ENCODE peak calls at places on chromosomes 11 and 22, in six cellular contexts. L is HCT116, J is PC-9, E is GM23338, N is hepatocyte, A is PC-3. Q is an unnamed sample. For H3K4me1 and H3K9me2, the result is how much of the 10 kb centered on the place peaks cover.

GRCh38 chr11:8693555-8693954 is 11.0 kb downstream of the RPL27A start:
- DNase-seq in N (no peak), J (no peak), A (no peak), E (no peak), L (no peak), Q (no peak)

GRCh38 chr11:789951-790350 is at the start of gene CEND1:
- DNase-seq in J (no peak), L (no peak), A (no peak), E (peak), N (no peak), Q (peak)

GRCh38 chr11:134742228-134742612 is 330.2 kb upstream of the B3GAT1 start:
- DNase-seq in L (no peak), E (no peak), A (no peak), J (no peak), N (no peak), Q (no peak)

GRCh38 chr11:109033627-109034340 is 368.9 kb downstream of the DDX10 start:
- DNase-seq in E (no peak), L (no peak), A (peak), J (no peak), N (no peak), Q (no peak)

GRCh38 chr22:45529966-45530575 is 27.4 kb downstream of the FBLN1 start:
- DNase-seq in L (no peak), A (no peak), N (peak), J (no peak), E (no peak), Q (no peak)

GRCh38 chr22:27386186-27386585 is 415.4 kb downstream of the MN1 start:
- DNase-seq in N (peak), E (no peak), L (no peak), J (peak), A (no peak), Q (no peak)

GRCh38 chr11:112352907-112353306 is 92.2 kb upstream of the PLET1 start:
- DNase-seq in N (no peak), A (peak), J (peak), L (no peak), E (no peak), Q (no peak)

GRCh38 chr22:28103596-28103995 is 184.5 kb upstream of the PITPNB start:
- DNase-seq in N (no peak), E (no peak), J (no peak), L (no peak), A (no peak), Q (no peak)

GRCh38 chr11:118156531-118157185 is 4.0 kb upstream of the SCN4B start:
- DNase-seq in E (peak), L (no peak), N (peak), J (no peak), A (peak), Q (no peak)

GRCh38 chr11:40125054-40125453 is 1334.4 kb downstream of the LRRC4C start:
- DNase-seq in L (no peak), E (peak), N (peak), J (no peak), A (peak), Q (no peak)

GRCh38 chr11:44566952-44567875 is 1.8 kb downstream of the CD82 start:
- DNase-seq in A (no peak), N (no peak), J (no peak), L (no peak), E (no peak), Q (no peak)

GRCh38 chr22:40153705-40154104 is 24.0 kb upstream of the TNRC6B start:
- DNase-seq in L (no peak), N (no peak), A (no peak), E (no peak), J (no peak), Q (no peak)

GRCh38 chr22:40153186-40153585 is 24.5 kb upstream of the TNRC6B start:
- DNase-seq in E (peak), A (no peak), J (no peak), N (no peak), L (no peak), Q (no peak)

GRCh38 chr22:40161182-40161581 is 16.5 kb upstream of the TNRC6B start:
- DNase-seq in N (no peak), L (no peak), E (no peak), J (no peak), A (no peak), Q (no peak)

GRCh38 chr22:40157546-40157945 is 20.2 kb upstream of the TNRC6B start:
- DNase-seq in N (no peak), J (no peak), E (no peak), L (no peak), A (no peak), Q (no peak)

GRCh38 chr22:40156001-40156516 is 21.7 kb upstream of the TNRC6B start:
- DNase-seq in A (peak), N (peak), L (peak), E (peak), J (peak), Q (peak)
- TF ChIP-seq CTCF in A (no peak), N (no peak), L (peak), E (peak), J (peak), Q (peak)

GRCh38 chr11:102456381-102456780 is 3.8 kb upstream of the TMEM123 start:
- DNase-seq in A (no peak), E (no peak), J (peak), L (no peak), N (no peak), Q (no peak)
- H3K4me1 ChIP-seq in A (under half), E (under half), J (half or more), L (under half), N (under half), Q (under half)

DNA sequence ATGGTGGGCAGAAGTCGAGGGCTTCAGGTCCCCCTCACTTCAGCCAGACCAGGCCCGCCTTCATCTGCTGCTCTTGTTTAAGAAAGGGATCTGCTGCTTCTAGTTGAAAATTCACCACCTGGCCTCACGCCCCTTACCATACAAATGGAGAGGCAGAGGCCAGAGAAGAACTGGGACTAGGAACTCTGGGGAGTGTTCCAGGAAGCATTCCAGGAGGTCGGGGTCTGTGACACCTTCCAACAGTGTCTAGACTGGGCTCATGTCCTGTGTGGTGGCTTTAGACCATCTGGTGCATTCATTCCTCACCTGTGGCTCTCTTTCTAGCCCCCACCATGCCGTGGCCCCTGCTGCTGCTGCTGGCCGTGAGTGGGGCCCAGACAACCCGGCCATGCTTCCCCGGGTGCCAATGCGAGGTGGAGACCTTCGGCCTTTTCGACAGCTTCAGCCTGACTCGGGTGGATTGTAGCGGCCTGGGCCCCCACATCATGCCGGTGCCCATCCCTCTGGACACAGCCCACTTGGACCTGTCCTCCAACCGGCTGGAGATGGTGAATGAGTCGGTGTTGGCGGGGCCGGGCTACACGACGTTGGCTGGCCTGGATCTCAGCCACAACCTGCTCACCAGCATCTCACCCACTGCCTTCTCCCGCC is 12.3 kb downstream of the TSKU start:
- DNase-seq in N (no peak), A (no peak), L (no peak), E (no peak), J (no peak), Q (no peak)
- H3K9me2 ChIP-seq in N (under half), A (under half), L (under half), E (under half), J (under half), Q (under half)

GRCh38 chr11:96899971-96900370 is 510.2 kb downstream of the JRKL start:
- DNase-seq in J (no peak), L (no peak), A (no peak), N (no peak), E (no peak), Q (no peak)
- TF ChIP-seq CTCF in J (no peak), L (no peak), A (no peak), N (no peak), E (no peak), Q (no peak)

GRCh38 chr22:37565830-37566229 is 5.5 kb downstream of the CDC42EP1 start:
- DNase-seq in N (no peak), L (no peak), A (no peak), J (no peak), E (no peak), Q (no peak)
- H3K4me1 ChIP-seq in N (half or more), L (half or more), A (half or more), J (half or more), E (under half), Q (under half)

GRCh38 chr22:50197000-50197800 is 3.6 kb upstream of the SELENOO start:
- DNase-seq in N (no peak), L (no peak), A (no peak), J (no peak), E (no peak), Q (no peak)
- H3K9me2 ChIP-seq in N (under half), L (under half), A (under half), J (under half), E (under half), Q (under half)

GRCh38 chr22:41365425-41365824 is 16.3 kb upstream of the TEF start:
- DNase-seq in E (no peak), A (no peak), L (no peak), N (no peak), J (no peak), Q (no peak)

GRCh38 chr22:41366323-41367014 is 15.3 kb upstream of the TEF start:
- DNase-seq in J (peak), N (no peak), L (no peak), E (no peak), A (no peak), Q (no peak)

GRCh38 chr22:41367680-41368542 is 13.8 kb upstream of the TEF start:
- DNase-seq in E (peak), L (no peak), A (no peak), J (peak), N (peak), Q (no peak)

GRCh38 chr22:41368543-41368817 is 13.3 kb upstream of the TEF start:
- DNase-seq in A (no peak), J (no peak), E (no peak), L (no peak), N (no peak), Q (no peak)

GRCh38 chr22:41367039-41367679 is 14.6 kb upstream of the TEF start:
- DNase-seq in J (peak), N (peak), L (peak), A (peak), E (peak), Q (no peak)
- TF ChIP-seq CTCF in J (no peak), N (peak), L (peak), A (peak), E (peak), Q (no peak)